ENCODE peak calls at places on chromosomes 6 and 20, in four cellular contexts. O is breast epithelium, A is body of pancreas, G is psoas muscle. C is an unnamed sample.

GRCh38 chr6:19895866-19896579 is 58.9 kb downstream of the ID4 start:
- DNase-seq in O (no peak), A (no peak), G (no peak), C (no peak)

GRCh38 chr20:32126919-32127318 is 17.4 kb downstream of the TM9SF4 start:
- DNase-seq in O (no peak), A (no peak), G (no peak), C (no peak)

GRCh38 chr20:57289401-57290177 is 23.1 kb upstream of the BMP7 start:
- DNase-seq in O (no peak), A (no peak), G (no peak), C (peak)

GRCh38 chr20:22575087-22575721 is 9.2 kb downstream of the FOXA2 start:
- DNase-seq in O (no peak), A (peak), G (no peak), C (no peak)

GRCh38 chr6:107440935-107441334 is 18.4 kb downstream of the PDSS2 start:
- DNase-seq in O (no peak), A (no peak), G (no peak), C (no peak)

GRCh38 chr6:104789770-104790190 is 69.9 kb downstream of the HACE1 start:
- DNase-seq in O (no peak), A (no peak), G (no peak), C (no peak)

GRCh38 chr20:34180460-34181108 is 60.6 kb upstream of the ASIP start:
- DNase-seq in O (no peak), A (peak), G (no peak), C (no peak)

GRCh38 chr20:62688855-62689460 is 19.7 kb upstream of the NTSR1 start:
- DNase-seq in O (no peak), A (no peak), G (no peak), C (no peak)

GRCh38 chr6:116118608-116119007 is 7.3 kb downstream of the COL10A1 start:
- DNase-seq in O (no peak), A (no peak), G (no peak), C (no peak)

GRCh38 chr20:58706975-58707681 is 14.5 kb downstream of the NPEPL1 start:
- DNase-seq in O (no peak), A (peak), G (peak), C (peak)

GRCh38 chr6:144583614-144583954 is 298.4 kb downstream of the UTRN start:
- DNase-seq in O (no peak), A (no peak), G (no peak), C (no peak)
- H3K4me3 ChIP-seq in O (peak), A (no peak), G (peak), C (peak)

GRCh38 chr6:45589367-45589766 is 211.6 kb upstream of the SUPT3H start:
- DNase-seq in O (no peak), A (no peak), G (no peak), C (no peak)

GRCh38 chr6:45590225-45590624 is 212.5 kb upstream of the SUPT3H start:
- DNase-seq in O (no peak), A (no peak), G (no peak), C (no peak)

GRCh38 chr6:45587229-45588060 is 209.7 kb upstream of the SUPT3H start:
- DNase-seq in O (no peak), A (no peak), G (no peak), C (no peak)

GRCh38 chr6:45584127-45584526 is 206.4 kb upstream of the SUPT3H start:
- DNase-seq in O (no peak), A (no peak), G (no peak), C (no peak)

GRCh38 chr6:45586216-45587171 is 208.8 kb upstream of the SUPT3H start:
- DNase-seq in O (no peak), A (no peak), G (no peak), C (no peak)
- H3K4me3 ChIP-seq in O (no peak), A (no peak), G (no peak), C (no peak)

GRCh38 chr20:63968136-63968927 is 1.4 kb downstream of the ZNF512B start:
- DNase-seq in O (no peak), A (no peak), G (no peak), C (no peak)

GRCh38 chr20:63964412-63964811 is 5.3 kb downstream of the ZNF512B start:
- DNase-seq in O (no peak), A (no peak), G (peak), C (no peak)

GRCh38 chr20:63966944-63967322 is 2.8 kb downstream of the ZNF512B start:
- DNase-seq in O (no peak), A (no peak), G (no peak), C (no peak)

GRCh38 chr20:63967330-63968135 is 2.2 kb downstream of the ZNF512B start:
- DNase-seq in O (peak), A (no peak), G (peak), C (no peak)

GRCh38 chr20:63966172-63966943 is 3.4 kb downstream of the ZNF512B start:
- DNase-seq in O (peak), A (no peak), G (peak), C (no peak)
- H3K4me3 ChIP-seq in O (no peak), A (no peak), G (no peak), C (no peak)

GRCh38 chr20:50957276-50957675 is 1.1 kb downstream of the DPM1 start:
- DNase-seq in O (no peak), A (no peak), G (no peak), C (no peak)
- H3K4me3 ChIP-seq in O (peak), A (peak), G (peak), C (peak)

DNA sequence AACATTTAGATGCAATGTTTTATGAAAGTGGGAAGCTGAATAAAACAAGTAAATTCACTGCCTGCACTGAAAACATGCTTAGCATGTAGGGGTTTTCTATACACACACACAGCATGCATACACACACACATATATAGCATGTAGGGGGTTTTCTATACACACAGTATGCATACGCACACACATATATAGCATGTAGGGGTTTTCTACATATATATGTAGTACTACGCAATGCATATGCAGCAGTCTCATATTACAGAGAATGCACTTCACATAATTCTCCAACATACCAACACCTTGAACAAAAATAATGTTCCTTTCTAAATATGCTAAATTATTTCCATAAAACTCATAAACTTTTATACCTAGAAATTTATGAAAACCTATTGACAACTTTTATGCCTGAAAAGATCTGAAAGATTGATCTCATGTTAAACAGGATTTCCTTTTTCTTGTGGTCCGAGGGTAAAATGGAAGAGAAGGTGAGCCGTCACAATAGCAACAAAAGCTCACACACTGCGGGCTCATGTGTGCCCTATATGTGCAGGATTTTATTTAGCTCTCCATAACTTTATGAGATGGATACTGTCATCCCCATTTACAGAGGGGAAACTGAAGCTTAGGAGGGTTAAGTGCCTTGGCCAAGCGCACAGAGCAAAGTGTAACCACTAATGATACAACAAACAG is 81.9 kb upstream of the TULP1 start:
- DNase-seq in O (no peak), A (no peak), G (no peak), C (no peak)
- H3K4me3 ChIP-seq in O (no peak), A (no peak), G (no peak), C (no peak)

C was measured in dorsolateral prefrontal cortex.